ENCODE peak calls at places on chromosomes 11 and 22, in eight cellular contexts. Q is stomach, E is HepG2, B is sigmoid colon, K is transverse colon, Y is K562, D is suprapubic skin, S is SK-N-SH. I is an unnamed sample.

GRCh38 chr22:27687984-27688545 is 113.5 kb downstream of the MN1 start:
- DNase-seq in Q (no peak), E (peak; percentile 24), D (no peak), S (no peak), K (no peak), B (no peak), Y (no peak), I (no peak)

GRCh38 chr11:128965485-128965884 is 22.8 kb upstream of the TP53AIP1 start:
- DNase-seq in K (no peak), Y (no peak), S (no peak), D (no peak), E (no peak), B (no peak), Q (no peak), I (no peak)

GRCh38 chr11:4926607-4927006 is 2.5 kb upstream of the OR51G1 start:
- DNase-seq in Q (no peak), K (no peak), B (no peak), D (no peak), Y (no peak), E (no peak), S (no peak), I (no peak)

GRCh38 chr11:134498326-134499139 is 86.5 kb upstream of the B3GAT1 start:
- DNase-seq in E (no peak), K (no peak), S (no peak), Q (peak; percentile 47), D (peak; percentile 55), B (peak; percentile 64), Y (no peak), I (peak; percentile 7)

GRCh38 chr11:1970956-1971355 is 23.8 kb downstream of the MRPL23 start:
- DNase-seq in D (peak; percentile 44), K (no peak), Q (no peak), S (no peak), Y (no peak), B (peak; percentile 32), E (no peak), I (peak; percentile 61)

GRCh38 chr11:7436657-7437056 is 48.6 kb upstream of the OLFML1 start:
- DNase-seq in Y (no peak), S (no peak), B (no peak), E (no peak), Q (no peak), D (no peak), K (no peak), I (peak; percentile 39)

GRCh38 chr11:40338739-40339138 is 1120.7 kb downstream of the LRRC4C start:
- DNase-seq in S (no peak), E (no peak), K (no peak), B (no peak), Y (no peak), Q (no peak), D (no peak), I (no peak)

GRCh38 chr11:17273668-17274321 is 2.7 kb upstream of the NUCB2 start:
- DNase-seq in E (no peak), Y (no peak), Q (no peak), B (no peak), K (no peak), D (peak; percentile 20), S (no peak), I (no peak)

GRCh38 chr11:45899086-45899447 is 8.0 kb downstream of the FREY1 start:
- DNase-seq in K (no peak), D (no peak), Q (no peak), Y (no peak), B (no peak), E (no peak), S (no peak), I (no peak)

GRCh38 chr11:82978422-82979099 is 77.0 kb downstream of the DDIAS start:
- DNase-seq in D (no peak), S (no peak), B (no peak), Y (no peak), E (peak; percentile 30), Q (no peak), K (no peak), I (no peak)

GRCh38 chr11:59754859-59755700 is at the start of gene STX3:
- DNase-seq in B (peak; percentile 75), E (peak; percentile 17), Q (peak; percentile 87), Y (peak; percentile 88), K (peak; percentile 83), S (peak; percentile 84), D (peak; percentile 88), I (peak; percentile 96)

GRCh38 chr11:45880772-45881570 is 4.5 kb upstream of the MAPK8IP1 start:
- DNase-seq in D (no peak), Q (no peak), K (no peak), S (peak; percentile 83), E (no peak), Y (no peak), B (peak; percentile 83), I (no peak)

GRCh38 chr11:61480936-61481335 is 27.6 kb upstream of the LRRC10B start:
- DNase-seq in Y (no peak), Q (no peak), S (peak; percentile 79), D (no peak), K (peak; percentile 47), E (no peak), B (no peak), I (no peak)

GRCh38 chr11:68014157-68014965 is 4.2 kb downstream of the ALDH3B1 start:
- DNase-seq in Y (no peak), E (no peak), Q (peak; percentile 79), K (peak; percentile 80), S (no peak), D (no peak), B (peak; percentile 86), I (peak; percentile 84)

GRCh38 chr11:1218256-1218787 is 4.5 kb upstream of the MUC5B start:
- DNase-seq in D (peak; percentile 47), B (peak; percentile 41), E (no peak), K (peak; percentile 75), Y (no peak), Q (no peak), S (peak; percentile 5), I (no peak)

GRCh38 chr11:19511066-19511412 is 201.6 kb upstream of the NAV2 start:
- DNase-seq in E (no peak), S (no peak), K (no peak), Y (no peak), Q (no peak), D (no peak), B (no peak), I (no peak)

GRCh38 chr11:791658-792534 is 2.0 kb upstream of the CEND1 start:
- DNase-seq in S (no peak), B (no peak), Q (no peak), E (no peak), K (no peak), Y (no peak), D (no peak), I (no peak)

GRCh38 chr11:66467034-66467659 is 442 bp downstream of the PELI3 start:
- DNase-seq in Y (no peak), Q (peak; percentile 48), S (no peak), D (no peak), B (no peak), E (no peak), K (peak; percentile 45), I (peak; percentile 93)

GRCh38 chr22:24471570-24471969 is 23.6 kb upstream of the UPB1 start:
- DNase-seq in D (no peak), S (no peak), E (no peak), Q (no peak), Y (no peak), B (peak; percentile 74), K (no peak), I (no peak)

GRCh38 chr22:38207898-38208432 is 6.2 kb downstream of the MAFF start:
- DNase-seq in Y (no peak), K (no peak), S (no peak), B (no peak), D (no peak), E (no peak), Q (no peak), I (no peak)

GRCh38 chr11:2314525-2315394 is 12.9 kb downstream of the TSPAN32 start:
- DNase-seq in Q (peak; percentile 86), B (peak; percentile 98), D (peak; percentile 88), Y (peak; percentile 53), K (peak; percentile 67), E (no peak), S (peak; percentile 95), I (peak; percentile 66)

GRCh38 chr11:114150671-114151070 is 91.2 kb downstream of the ZBTB16 start:
- DNase-seq in S (no peak), B (peak; percentile 68), Y (peak; percentile 26), K (no peak), Q (peak; percentile 77), E (no peak), D (no peak), I (no peak)
- H3K27ac ChIP-seq in S (no peak overlapping the region), B (peak overlapping the region; percentile 26), Y (no peak overlapping the region), K (peak overlapping the region; percentile 22), Q (peak overlapping the region; percentile 92), E (no peak overlapping the region), D (peak overlapping the region; percentile 50), I (peak overlapping the region; percentile 99)

GRCh38 chr11:63574856-63575602 is 11.8 kb upstream of the PLAAT2 start:
- DNase-seq in Y (no peak), D (no peak), E (peak; percentile 76), Q (no peak), B (peak; percentile 83), S (no peak), K (no peak), I (no peak)

GRCh38 chr11:63569570-63569969 is 6.4 kb upstream of the PLAAT2 start:
- DNase-seq in Y (no peak), S (no peak), B (no peak), K (no peak), E (no peak), D (no peak), Q (no peak), I (no peak)

GRCh38 chr11:63572026-63572688 is 9.0 kb upstream of the PLAAT2 start:
- DNase-seq in Y (no peak), E (no peak), D (no peak), K (no peak), Q (no peak), S (no peak), B (no peak), I (no peak)

GRCh38 chr11:63573881-63574855 is 11.0 kb upstream of the PLAAT2 start:
- DNase-seq in D (no peak), B (peak; percentile 80), Y (peak; percentile 55), Q (peak; percentile 70), E (peak; percentile 78), K (peak; percentile 81), S (no peak), I (no peak)
- TF ChIP-seq POLR2AphosphoS5 in D (no peak), B (no peak), Y (no peak), Q (peak; percentile 46), E (no peak), K (peak; percentile 42), S (no peak), I (no peak)

DNA sequence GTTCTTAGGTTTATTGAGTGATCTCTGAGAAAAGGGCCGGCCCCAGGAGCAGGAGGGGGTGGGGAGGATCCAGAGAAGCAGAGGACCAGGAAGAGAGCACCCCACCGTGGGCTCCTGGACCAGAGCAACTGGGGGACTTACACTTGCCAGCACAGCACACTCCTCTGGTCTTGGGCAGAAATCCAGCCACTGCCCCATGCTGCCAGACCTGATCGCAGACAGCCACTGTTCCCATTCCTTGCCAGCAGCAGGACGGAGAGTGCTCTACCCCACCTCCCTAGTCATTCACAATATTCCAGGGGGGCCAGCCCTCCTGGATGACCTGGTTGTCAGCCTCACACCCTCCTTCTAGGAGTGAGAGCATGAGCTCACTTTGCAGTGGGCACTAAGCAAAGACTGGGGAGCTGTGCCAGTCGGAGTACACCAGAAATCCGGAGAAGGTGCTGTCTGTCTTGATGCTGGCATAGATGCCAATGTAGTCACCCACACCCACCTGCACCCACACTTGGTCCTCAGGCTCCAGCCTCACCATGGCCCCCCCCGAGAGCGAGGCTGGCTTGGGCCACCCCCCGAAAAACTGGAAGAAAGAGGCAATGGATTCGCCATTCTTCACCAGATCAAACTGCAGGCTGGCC is 1.6 kb downstream of the C1QTNF5 start:
- DNase-seq in B (no peak), Y (no peak), Q (no peak), D (no peak), E (no peak), S (no peak), K (no peak), I (no peak)
- TF ChIP-seq EP300 in B (no peak), Y (no peak), Q (no peak), D (no peak), E (no peak), S (no peak), K (no peak), I (no peak)

GRCh38 chr11:11320820-11321219 is 32.2 kb downstream of the CSNK2A3 start:
- DNase-seq in Q (no peak), S (no peak), K (no peak), B (no peak), E (no peak), Y (no peak), D (no peak), I (no peak)
- H3K27ac ChIP-seq in Q (no peak overlapping the region), S (no peak overlapping the region), K (no peak overlapping the region), B (no peak overlapping the region), E (no peak overlapping the region), Y (no peak overlapping the region), D (no peak overlapping the region), I (no peak overlapping the region)

I was measured in upper lobe of left lung.